ENCODE peak calls at places on chromosomes 7 and 10, in eight cellular contexts. E is H1, U is adrenal gland, M is transverse colon, I is HCT116, G is IMR-90, R is K562, C is A549. Z is an unnamed sample.

GRCh38 chr7:129664029-129665012 is 52.8 kb downstream of the NRF1 start:
- DNase-seq in E (no peak), U (no peak), M (no peak), I (peak), G (peak), R (peak), C (peak), Z (no peak)

GRCh38 chr10:122379041-122379440 is 4.5 kb downstream of the PLEKHA1 start:
- DNase-seq in E (no peak), U (no peak), M (no peak), I (no peak), G (no peak), R (no peak), C (no peak), Z (no peak)

GRCh38 chr7:74387606-74388005 is 66.1 kb upstream of the GTF2IRD1 start:
- DNase-seq in E (no peak), U (no peak), M (no peak), I (no peak), G (no peak), R (no peak), C (no peak), Z (no peak)

GRCh38 chr7:112520787-112521186 is 40.0 kb downstream of the LSMEM1 start:
- DNase-seq in E (no peak), U (no peak), M (no peak), I (no peak), G (no peak), R (no peak), C (no peak), Z (no peak)

GRCh38 chr10:99329238-99329890 is at the start of gene CNNM1:
- DNase-seq in E (peak), U (peak), M (no peak), I (no peak), G (no peak), R (no peak), C (peak), Z (no peak)

GRCh38 chr10:29730969-29731368 is 96.2 kb upstream of the SVIL start:
- DNase-seq in E (no peak), U (no peak), M (no peak), I (no peak), G (no peak), R (no peak), C (no peak), Z (no peak)

GRCh38 chr7:46454796-46455195 is 533.7 kb upstream of the IGFBP3 start:
- DNase-seq in E (no peak), U (no peak), M (no peak), I (no peak), G (peak), R (no peak), C (no peak), Z (no peak)

GRCh38 chr7:83996879-83997278 is 197.7 kb downstream of the SEMA3A start:
- DNase-seq in E (no peak), U (no peak), M (no peak), I (no peak), G (peak), R (no peak), C (no peak), Z (no peak)

GRCh38 chr10:49381111-49381900 is 14.6 kb downstream of the DRGX start:
- DNase-seq in E (no peak), U (no peak), M (no peak), I (no peak), G (no peak), R (no peak), C (no peak), Z (no peak)

GRCh38 chr10:916716-917415 is 14.6 kb downstream of the LARP4B start:
- DNase-seq in E (no peak), U (no peak), M (no peak), I (no peak), G (no peak), R (no peak), C (no peak), Z (no peak)

GRCh38 chr7:101124376-101125056 is 2.4 kb upstream of the SERPINE1 start:
- DNase-seq in E (no peak), U (no peak), M (no peak), I (no peak), G (peak), R (no peak), C (peak), Z (no peak)

GRCh38 chr10:46288601-46289206 is 1.9 kb downstream of the ANTXRL start:
- DNase-seq in E (no peak), U (no peak), M (no peak), I (no peak), G (no peak), R (no peak), C (no peak), Z (no peak)

GRCh38 chr10:122555431-122555830 is 5.1 kb upstream of the DMBT1 start:
- DNase-seq in E (no peak), U (no peak), M (no peak), I (no peak), G (no peak), R (no peak), C (no peak), Z (no peak)

GRCh38 chr10:71804067-71804466 is 30.7 kb upstream of the VSIR start:
- DNase-seq in E (no peak), U (no peak), M (no peak), I (no peak), G (no peak), R (no peak), C (no peak), Z (no peak)

GRCh38 chr7:104934665-104935064 is 79.3 kb upstream of the KMT2E start:
- DNase-seq in E (no peak), U (no peak), M (peak), I (no peak), G (no peak), R (no peak), C (no peak), Z (no peak)

GRCh38 chr10:91162050-91162494 is 58.4 kb upstream of the PCGF5 start:
- DNase-seq in E (no peak), U (peak), M (no peak), I (no peak), G (peak), R (peak), C (peak), Z (peak)

GRCh38 chr10:109894516-109894915 is 28.8 kb downstream of the XPNPEP1 start:
- DNase-seq in E (no peak), U (peak), M (peak), I (no peak), G (peak), R (no peak), C (no peak), Z (no peak)

GRCh38 chr7:142632291-142633134 is 116.8 kb upstream of the PRSS1 start:
- DNase-seq in E (peak), U (peak), M (peak), I (peak), G (peak), R (peak), C (peak), Z (peak)

GRCh38 chr10:114631678-114632417 is 26.2 kb downstream of the ABLIM1 start:
- DNase-seq in E (peak), U (peak), M (peak), I (no peak), G (no peak), R (peak), C (peak), Z (no peak)

GRCh38 chr7:148697256-148697841 is 1.4 kb upstream of the CUL1 start:
- DNase-seq in E (no peak), U (peak), M (peak), I (no peak), G (peak), R (no peak), C (no peak), Z (no peak)

GRCh38 chr10:92240289-92241157 is 50.4 kb downstream of the CPEB3 start:
- DNase-seq in E (peak), U (peak), M (peak), I (no peak), G (peak), R (peak), C (peak), Z (peak)

GRCh38 chr7:110418651-110419270 is 672.2 kb upstream of the LRRN3 start:
- DNase-seq in E (no peak), U (no peak), M (no peak), I (no peak), G (no peak), R (no peak), C (no peak), Z (no peak)

GRCh38 chr10:86943316-86944030 is 13.9 kb downstream of the MMRN2 start:
- DNase-seq in E (no peak), U (peak), M (no peak), I (no peak), G (no peak), R (no peak), C (no peak), Z (no peak)

GRCh38 chr10:95567903-95568630 is 6.9 kb upstream of the SORBS1 start:
- DNase-seq in E (no peak), U (no peak), M (no peak), I (no peak), G (no peak), R (no peak), C (no peak), Z (no peak)

GRCh38 chr10:58755688-58756087 is 243.0 kb downstream of the BICC1 start:
- DNase-seq in E (no peak), U (peak), M (peak), I (no peak), G (peak), R (no peak), C (peak), Z (peak)

GRCh38 chr7:126606331-126606730 is 646.4 kb downstream of the GRM8 start:
- DNase-seq in E (no peak), U (no peak), M (no peak), I (no peak), G (no peak), R (no peak), C (no peak), Z (no peak)

GRCh38 chr10:95356190-95356955 is 65.6 kb upstream of the PDLIM1 start:
- DNase-seq in E (no peak), U (no peak), M (no peak), I (no peak), G (no peak), R (no peak), C (no peak), Z (no peak)

GRCh38 chr10:11560076-11560709 is 51.3 kb downstream of the USP6NL start:
- DNase-seq in E (no peak), U (no peak), M (no peak), I (no peak), G (peak), R (no peak), C (no peak), Z (no peak)

GRCh38 chr7:91240546-91240945 is 23.7 kb upstream of the FZD1 start:
- DNase-seq in E (no peak), U (peak), M (no peak), I (no peak), G (peak), R (no peak), C (no peak), Z (no peak)

GRCh38 chr10:94361161-94361794 is 1.5 kb downstream of the NOC3L start:
- DNase-seq in E (no peak), U (peak), M (peak), I (no peak), G (no peak), R (no peak), C (no peak), Z (peak)

GRCh38 chr10:44805461-44806210 is 105.5 kb upstream of the TMEM72 start:
- DNase-seq in E (no peak), U (peak), M (no peak), I (no peak), G (no peak), R (no peak), C (no peak), Z (no peak)

GRCh38 chr10:15189133-15189881 is 20.8 kb upstream of the NMT2 start:
- DNase-seq in E (no peak), U (no peak), M (no peak), I (no peak), G (no peak), R (no peak), C (no peak), Z (no peak)

GRCh38 chr7:149831730-149832219 is 6.4 kb upstream of the ZNF862 start:
- DNase-seq in E (no peak), U (no peak), M (no peak), I (no peak), G (no peak), R (no peak), C (no peak), Z (no peak)

GRCh38 chr10:61627266-61627665 is 35.5 kb upstream of the CABCOCO1 start:
- DNase-seq in E (no peak), U (no peak), M (no peak), I (no peak), G (peak), R (no peak), C (no peak), Z (no peak)

GRCh38 chr10:91603931-91604331 is 28.9 kb downstream of the PPP1R3C start:
- DNase-seq in E (no peak), U (no peak), M (no peak), I (no peak), G (no peak), R (no peak), C (no peak), Z (no peak)

GRCh38 chr7:74479961-74480829 is 26.5 kb downstream of the GTF2IRD1 start:
- DNase-seq in E (peak), U (peak), M (peak), I (no peak), G (peak), R (no peak), C (no peak), Z (peak)

GRCh38 chr10:67837519-67838314 is at the start of gene DNAJC12:
- DNase-seq in E (no peak), U (no peak), M (no peak), I (peak), G (peak), R (peak), C (peak), Z (no peak)

GRCh38 chr10:21292763-21293517 is 232.5 kb downstream of the SKIDA1 start:
- DNase-seq in E (peak), U (peak), M (peak), I (peak), G (peak), R (no peak), C (peak), Z (peak)

GRCh38 chr10:119306964-119307363 is 99.6 kb downstream of the GRK5 start:
- DNase-seq in E (no peak), U (no peak), M (no peak), I (no peak), G (peak), R (no peak), C (no peak), Z (no peak)

GRCh38 chr10:119308089-119308488 is 100.7 kb downstream of the GRK5 start:
- DNase-seq in E (no peak), U (no peak), M (no peak), I (no peak), G (no peak), R (no peak), C (no peak), Z (no peak)

GRCh38 chr10:119310807-119311206 is 103.4 kb downstream of the GRK5 start:
- DNase-seq in E (no peak), U (no peak), M (no peak), I (no peak), G (no peak), R (no peak), C (no peak), Z (no peak)

GRCh38 chr10:119309423-119309770 is 102.0 kb downstream of the GRK5 start:
- DNase-seq in E (no peak), U (no peak), M (no peak), I (no peak), G (no peak), R (no peak), C (no peak), Z (no peak)

DNA sequence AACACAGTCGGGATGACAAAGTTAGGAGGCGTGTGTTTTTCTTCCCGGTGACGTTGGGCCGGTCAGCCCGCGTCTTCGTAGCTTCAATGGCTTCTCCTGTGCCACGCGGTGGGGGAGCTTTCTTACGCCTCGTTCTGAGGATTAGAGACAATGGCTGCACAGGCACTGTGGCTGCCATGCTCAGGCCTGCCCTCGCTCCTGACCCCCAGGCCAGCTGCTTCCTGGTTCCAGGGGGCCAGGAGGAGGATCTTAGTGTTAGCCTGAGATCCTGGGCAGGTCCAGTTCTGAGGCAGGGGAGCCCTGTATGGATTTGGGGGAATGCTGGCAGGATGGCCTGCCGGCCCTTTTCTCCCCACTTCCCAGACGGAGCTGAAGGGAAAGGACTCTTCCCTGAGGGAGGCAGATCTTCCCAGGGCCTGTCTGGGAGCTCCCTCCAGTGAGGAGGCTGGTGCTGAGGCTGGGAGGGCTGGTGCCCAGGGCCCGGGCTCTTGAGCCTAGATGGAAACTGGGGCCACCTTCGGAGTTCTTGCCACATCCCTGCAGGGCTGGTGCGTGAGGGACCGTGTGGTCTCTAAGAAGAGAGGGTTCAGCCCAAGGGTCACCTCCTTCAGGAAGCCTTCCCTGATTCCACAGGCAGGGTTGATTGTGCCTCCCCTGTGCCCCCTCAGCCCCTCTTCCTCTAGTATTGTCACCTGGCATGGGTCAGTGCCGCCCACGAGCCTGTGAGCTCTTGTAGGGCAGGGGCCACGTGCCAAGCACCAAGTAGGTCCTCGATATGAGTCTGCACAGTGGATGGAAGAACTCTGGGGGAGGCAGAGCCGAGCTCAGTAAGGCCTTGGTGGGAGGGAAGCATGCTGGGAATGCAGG is 101.4 kb downstream of the GRK5 start:
- DNase-seq in E (no peak), U (no peak), M (no peak), I (no peak), G (no peak), R (no peak), C (no peak), Z (no peak)
- H3K27ac ChIP-seq in E (no peak), U (no peak), M (peak), I (no peak), G (no peak), R (no peak), C (peak), Z (no peak)

GRCh38 chr10:79139124-79139835 is 70.5 kb downstream of the ZMIZ1 start:
- DNase-seq in E (no peak), U (no peak), M (peak), I (no peak), G (peak), R (no peak), C (no peak), Z (no peak)

GRCh38 chr10:79138449-79139123 is 69.8 kb downstream of the ZMIZ1 start:
- DNase-seq in E (no peak), U (no peak), M (no peak), I (no peak), G (no peak), R (no peak), C (no peak), Z (no peak)

GRCh38 chr10:79136227-79137005 is 67.7 kb downstream of the ZMIZ1 start:
- DNase-seq in E (no peak), U (no peak), M (no peak), I (no peak), G (no peak), R (no peak), C (no peak), Z (no peak)

GRCh38 chr10:79137404-79137803 is 68.6 kb downstream of the ZMIZ1 start:
- DNase-seq in E (no peak), U (no peak), M (no peak), I (no peak), G (no peak), R (no peak), C (no peak), Z (no peak)

GRCh38 chr10:79137826-79138225 is 69.1 kb downstream of the ZMIZ1 start:
- DNase-seq in E (no peak), U (no peak), M (peak), I (no peak), G (peak), R (no peak), C (no peak), Z (no peak)
- TF ChIP-seq POLR2A in E (no peak), U (no peak), M (no peak), I (no peak), G (no peak), R (no peak), C (no peak), Z (no peak)

GRCh38 chr7:66142996-66143395 is 28.3 kb downstream of the CRCP start:
- DNase-seq in E (no peak), U (no peak), M (no peak), I (no peak), G (no peak), R (no peak), C (no peak), Z (no peak)

GRCh38 chr7:66138994-66139752 is 24.5 kb downstream of the CRCP start:
- DNase-seq in E (no peak), U (no peak), M (no peak), I (no peak), G (peak), R (no peak), C (no peak), Z (no peak)

GRCh38 chr7:66143876-66144332 is 29.3 kb downstream of the CRCP start:
- DNase-seq in E (no peak), U (no peak), M (no peak), I (no peak), G (no peak), R (no peak), C (no peak), Z (no peak)

GRCh38 chr7:66142334-66142733 is 27.7 kb downstream of the CRCP start:
- DNase-seq in E (no peak), U (no peak), M (no peak), I (no peak), G (no peak), R (no peak), C (no peak), Z (no peak)

DNA sequence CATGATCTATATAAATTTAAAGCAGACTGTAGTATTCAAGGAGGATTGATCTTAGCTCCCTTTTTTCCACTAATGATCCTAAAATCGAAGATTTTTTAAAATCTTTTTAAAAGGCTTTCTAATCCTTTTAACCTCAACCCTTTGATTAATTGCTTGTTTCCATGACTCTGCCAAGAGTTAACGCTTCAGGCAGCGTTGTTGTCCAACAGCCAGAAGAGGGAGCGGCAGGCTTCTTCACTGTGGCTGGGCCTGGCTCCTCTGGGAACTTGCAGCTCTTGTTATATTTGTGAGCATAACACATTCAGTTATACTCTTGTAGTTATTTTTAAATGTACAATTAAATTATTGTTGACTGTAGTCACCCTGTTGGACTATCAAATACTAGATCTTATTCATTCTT is 26.3 kb downstream of the CRCP start:
- DNase-seq in E (no peak), U (peak), M (peak), I (no peak), G (peak), R (no peak), C (no peak), Z (peak)
- TF ChIP-seq CTCF in E (no peak), U (peak), M (peak), I (no peak), G (peak), R (peak), C (peak), Z (peak)

DNA sequence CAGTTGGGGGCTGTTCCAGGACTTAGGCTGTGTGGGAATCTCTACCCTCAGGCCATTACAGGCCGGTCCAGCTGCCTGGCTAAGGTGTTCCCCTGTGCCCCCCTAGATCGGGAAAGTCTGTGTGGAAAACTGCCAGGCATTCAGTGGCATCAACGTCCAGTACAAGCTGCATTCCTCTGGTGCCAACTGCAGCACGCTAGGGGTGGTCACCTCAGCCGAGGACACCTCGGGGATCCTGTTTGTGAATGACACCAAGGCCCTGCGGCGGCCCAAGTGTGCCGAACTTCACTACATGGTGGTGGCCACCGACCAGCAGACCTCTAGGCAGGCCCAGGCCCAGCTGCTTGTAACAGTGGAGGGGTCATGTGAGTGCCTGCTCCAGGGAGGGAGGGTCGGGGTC is 27.1 kb upstream of the CSGALNACT2 start:
- DNase-seq in E (no peak), U (no peak), M (no peak), I (no peak), G (no peak), R (no peak), C (no peak), Z (no peak)
- H3K27ac ChIP-seq in E (no peak), U (no peak), M (no peak), I (no peak), G (no peak), R (no peak), C (no peak), Z (no peak)